ENCODE peak calls at places on chromosomes 12 and 14, in seven cellular contexts. O is gastrocnemius medialis, Z is body of pancreas, J is fibroblast of lung, L is endothelial cell of umbilical vein, C is right cardiac atrium, I is astrocyte. T is an unnamed sample.

GRCh38 chr14:77458249-77458950 is 507 bp downstream of the AHSA1 start:
- DNase-seq in I (peak; percentile 23), C (no peak), O (no peak), L (no peak), Z (peak; percentile 35), J (peak; percentile 16), T (no peak)

GRCh38 chr14:31196839-31197477 is 10.6 kb downstream of the HECTD1 start:
- DNase-seq in Z (no peak), L (no peak), O (no peak), I (no peak), C (no peak), J (no peak), T (no peak)

GRCh38 chr14:52790756-52791203 is 627 bp downstream of the GNPNAT1 start:
- DNase-seq in J (no peak), C (no peak), I (no peak), Z (no peak), L (no peak), O (no peak), T (no peak)

GRCh38 chr12:67676624-67677023 is 28.1 kb downstream of the DYRK2 start:
- DNase-seq in L (no peak), Z (no peak), C (no peak), I (peak; percentile 36), O (no peak), J (no peak), T (no peak)

GRCh38 chr14:23354990-23355389 is 2.3 kb upstream of the SLC22A17 start:
- DNase-seq in O (no peak), C (no peak), Z (no peak), I (no peak), L (no peak), J (no peak), T (no peak)

GRCh38 chr12:46459111-46459510 is 86.5 kb upstream of the SLC38A2 start:
- DNase-seq in I (peak; percentile 89), J (peak; percentile 24), O (no peak), Z (no peak), C (no peak), L (peak; percentile 74), T (no peak)

GRCh38 chr14:104978774-104979691 is 859 bp upstream of the AHNAK2 start:
- DNase-seq in C (peak; percentile 53), Z (no peak), J (no peak), I (no peak), O (no peak), L (no peak), T (no peak)

GRCh38 chr12:113142173-113142885 is 6.8 kb upstream of the RASAL1 start:
- DNase-seq in L (no peak), I (no peak), J (no peak), O (no peak), Z (peak; percentile 72), C (peak; percentile 69), T (no peak)

GRCh38 chr12:114628199-114628598 is 55.8 kb downstream of the TBX3 start:
- DNase-seq in Z (no peak), J (no peak), L (no peak), C (no peak), O (no peak), I (no peak), T (no peak)

GRCh38 chr12:49928476-49928875 is 22.1 kb upstream of the AQP2 start:
- DNase-seq in O (no peak), Z (no peak), C (no peak), L (no peak), I (no peak), J (no peak), T (no peak)

GRCh38 chr12:130976171-130976720 is 22.5 kb downstream of the ADGRD1 start:
- DNase-seq in Z (no peak), L (no peak), J (no peak), C (no peak), O (no peak), I (no peak), T (peak; percentile 57)

GRCh38 chr12:13603951-13604350 is 377.5 kb downstream of the GRIN2B start:
- DNase-seq in J (no peak), L (no peak), O (no peak), Z (no peak), I (no peak), C (no peak), T (no peak)

GRCh38 chr14:36947362-36947761 is 225.0 kb downstream of the SLC25A21 start:
- DNase-seq in J (no peak), L (no peak), O (no peak), C (no peak), Z (no peak), I (no peak), T (no peak)

GRCh38 chr12:126397071-126397571 is 1331.9 kb downstream of the AACS start:
- DNase-seq in I (peak; percentile 66), Z (no peak), L (no peak), J (no peak), C (peak; percentile 19), O (no peak), T (no peak)

GRCh38 chr14:74888164-74889158 is 6.7 kb downstream of the DLST start:
- DNase-seq in L (no peak), J (no peak), I (peak; percentile 31), Z (no peak), C (no peak), O (no peak), T (no peak)

GRCh38 chr14:74892745-74893144 is 11.0 kb downstream of the DLST start:
- DNase-seq in J (no peak), I (no peak), C (no peak), Z (no peak), O (no peak), L (no peak), T (no peak)

GRCh38 chr14:74893614-74894091 is 11.9 kb downstream of the DLST start:
- DNase-seq in C (no peak), O (no peak), J (no peak), I (no peak), Z (no peak), L (no peak), T (no peak)

GRCh38 chr14:74890262-74890661 is 8.5 kb downstream of the DLST start:
- DNase-seq in L (no peak), O (no peak), Z (no peak), C (no peak), J (no peak), I (no peak), T (no peak)

DNA sequence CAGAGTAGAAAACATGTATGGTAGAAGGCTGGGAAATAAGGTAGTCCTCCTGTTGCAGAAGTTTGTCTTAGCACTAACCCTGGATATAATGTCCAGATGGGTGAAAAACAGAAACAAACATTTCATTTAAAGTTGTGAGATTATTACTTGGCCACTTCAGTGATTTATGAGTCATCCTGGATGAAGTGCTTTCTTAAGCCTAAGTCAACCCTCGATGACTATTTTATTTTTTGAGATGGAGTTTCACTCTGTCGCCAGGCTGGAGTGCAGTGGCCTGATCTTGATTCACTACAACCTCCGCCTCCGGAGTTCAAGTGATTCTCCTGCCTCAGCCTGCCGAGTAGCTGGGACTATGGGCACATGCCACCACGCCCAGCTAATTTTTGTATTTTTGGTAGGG is 10.2 kb downstream of the DLST start:
- DNase-seq in O (no peak), Z (no peak), C (no peak), J (no peak), L (no peak), I (peak; percentile 47), T (no peak)
- H3K27ac ChIP-seq in O (no peak overlapping the region), Z (no peak overlapping the region), C (peak overlapping the region; percentile 44), J (no peak overlapping the region), L (no peak overlapping the region), I (no peak overlapping the region), T (no peak overlapping the region)

GRCh38 chr12:51922762-51923505 is 15.6 kb downstream of the ACVRL1 start:
- DNase-seq in L (peak; percentile 56), Z (peak; percentile 23), J (peak; percentile 76), C (peak; percentile 83), O (peak; percentile 41), I (peak; percentile 20), T (peak; percentile 78)

GRCh38 chr12:51925400-51926063 is 18.2 kb downstream of the ACVRL1 start:
- DNase-seq in O (no peak), J (no peak), Z (no peak), C (no peak), L (no peak), I (no peak), T (no peak)

GRCh38 chr12:51924551-51925399 is 17.5 kb downstream of the ACVRL1 start:
- DNase-seq in J (no peak), O (no peak), Z (no peak), I (no peak), C (no peak), L (peak; percentile 48), T (no peak)

GRCh38 chr12:51922146-51922545 is 14.8 kb downstream of the ACVRL1 start:
- DNase-seq in L (no peak), Z (no peak), O (no peak), J (no peak), C (no peak), I (no peak), T (no peak)

DNA sequence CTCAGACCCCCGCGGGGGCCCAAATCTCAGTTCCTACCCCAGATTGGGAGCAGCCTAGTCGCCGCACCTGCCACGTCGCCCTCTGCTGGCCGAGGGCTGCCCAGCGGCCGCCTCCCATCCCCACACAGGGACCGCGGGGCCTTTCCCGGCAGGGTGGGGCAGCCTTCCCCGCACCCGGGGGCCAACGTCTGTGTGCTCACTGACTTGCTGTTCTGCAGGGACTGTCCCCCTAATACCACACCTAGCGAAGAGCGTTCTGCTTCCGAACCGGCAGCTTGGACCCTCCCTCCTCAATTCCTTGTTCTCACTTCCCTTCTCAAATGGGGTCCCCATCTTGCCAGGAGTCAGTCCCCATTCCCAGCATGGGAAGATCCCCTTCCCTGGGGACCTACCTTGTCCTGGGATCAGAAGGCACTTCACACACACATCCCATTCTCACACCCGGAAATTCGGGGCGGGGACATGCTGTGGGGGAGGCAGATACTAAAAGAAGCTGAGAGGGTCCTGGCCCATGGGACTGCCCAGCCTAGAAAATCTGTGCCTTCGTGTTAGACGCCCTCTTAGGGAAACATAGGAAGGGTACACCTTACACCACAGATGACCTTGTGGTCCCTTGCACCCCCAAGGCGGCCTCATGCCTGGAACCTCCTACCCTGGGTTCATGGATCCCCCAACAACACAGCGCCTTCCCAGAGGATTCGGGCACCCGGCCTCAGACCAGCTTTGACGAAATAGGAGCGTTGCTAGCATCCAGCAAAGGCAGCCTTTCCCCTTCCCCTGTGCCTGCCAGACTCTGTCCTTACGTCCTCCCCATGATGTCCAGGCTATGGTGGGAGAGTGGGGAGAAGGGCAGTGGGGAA is 16.4 kb downstream of the ACVRL1 start:
- DNase-seq in Z (peak; percentile 50), L (peak; percentile 69), J (peak; percentile 20), O (peak; percentile 21), C (peak; percentile 92), I (no peak), T (no peak)
- H3K4me3 ChIP-seq in Z (no peak overlapping the region), L (no peak overlapping the region), J (no peak overlapping the region), O (no peak overlapping the region), C (peak overlapping the region; percentile 10), I (no peak overlapping the region), T (no peak overlapping the region)

GRCh38 chr12:106126441-106127288 is 12.1 kb downstream of the NUAK1 start:
- DNase-seq in C (no peak), Z (no peak), J (no peak), L (no peak), O (peak; percentile 70), I (no peak), T (no peak)
- H3K27ac ChIP-seq in C (peak overlapping the region; percentile 37), Z (no peak overlapping the region), J (no peak overlapping the region), L (no peak overlapping the region), O (peak overlapping the region; percentile 87), I (peak overlapping the region; percentile 3), T (peak overlapping the region; percentile 51)

GRCh38 chr12:6945613-6946012 is 1.8 kb downstream of the C12orf57 start:
- DNase-seq in C (peak; percentile 58), O (no peak), Z (no peak), L (no peak), J (no peak), I (no peak), T (no peak)
- H3K4me3 ChIP-seq in C (no peak overlapping the region), O (no peak overlapping the region), Z (no peak overlapping the region), L (no peak overlapping the region), J (no peak overlapping the region), I (no peak overlapping the region), T (no peak overlapping the region)

GRCh38 chr12:70721958-70722357 is 84.7 kb upstream of the PTPRB start:
- DNase-seq in L (peak; percentile 60), C (peak; percentile 55), I (no peak), J (no peak), Z (no peak), O (no peak), T (no peak)
- H3K27ac ChIP-seq in L (peak overlapping the region; percentile 27), C (peak overlapping the region; percentile 77), I (no peak overlapping the region), J (no peak overlapping the region), Z (no peak overlapping the region), O (peak overlapping the region; percentile 55), T (peak overlapping the region; percentile 28)

T was measured in right atrium auricular region.